ENCODE peak calls at places on chromosome 15, in four cellular contexts. J is nucleus accumbens, S is NT2/D1, H is left cardiac atrium. B is an unnamed sample.

GRCh38 chr15:82549199-82549665 is 9.0 kb upstream of the RPS17 start:
- DNase-seq in S (no peak), J (no peak), H (no peak), B (no peak)

GRCh38 chr15:45023659-45024320 is 795 bp downstream of the SORD start:
- DNase-seq in H (no peak), S (no peak), J (no peak), B (no peak)

GRCh38 chr15:57152666-57153065 is 223.6 kb upstream of the CGNL1 start:
- DNase-seq in J (no peak), H (no peak), S (no peak), B (no peak)

GRCh38 chr15:67187351-67187854 is 67.1 kb downstream of the AAGAB start:
- DNase-seq in S (no peak), H (no peak), J (no peak), B (no peak)

GRCh38 chr15:39969871-39970270 is 36.0 kb downstream of the EIF2AK4 start:
- DNase-seq in J (no peak), S (no peak), H (peak), B (no peak)

GRCh38 chr15:48644827-48645557 is 517 bp downstream of the FBN1 start:
- DNase-seq in H (peak), S (no peak), J (peak), B (peak)

GRCh38 chr15:56365075-56365711 is at the start of gene TEX9:
- DNase-seq in H (peak), J (peak), S (peak), B (peak)

GRCh38 chr15:100940785-100941379 is 21.7 kb downstream of the LRRK1 start:
- DNase-seq in H (no peak), S (no peak), J (no peak), B (no peak)

GRCh38 chr15:62241135-62241770 is 76.2 kb upstream of the C2CD4B start:
- DNase-seq in H (no peak), S (peak), J (no peak), B (no peak)

GRCh38 chr15:45919806-45920205 is 285.0 kb downstream of the SQOR start:
- DNase-seq in J (no peak), H (peak), S (no peak), B (no peak)

GRCh38 chr15:70023769-70024491 is 73.8 kb downstream of the TLE3 start:
- DNase-seq in H (peak), S (no peak), J (no peak), B (peak)

GRCh38 chr15:89657691-89658200 is 2.5 kb upstream of the KIF7 start:
- DNase-seq in H (no peak), J (no peak), S (no peak), B (no peak)

GRCh38 chr15:37131639-37132038 is 31.3 kb upstream of the MEIS2 start:
- DNase-seq in H (no peak), J (no peak), S (no peak), B (no peak)

GRCh38 chr15:56772868-56773639 is 39.7 kb upstream of the ZNF280D start:
- DNase-seq in J (no peak), H (no peak), S (no peak), B (no peak)

GRCh38 chr15:96693990-96694517 is 363.6 kb downstream of the NR2F2 start:
- DNase-seq in J (no peak), H (no peak), S (no peak), B (no peak)

GRCh38 chr15:77591960-77592613 is 40.6 kb downstream of the LINGO1 start:
- DNase-seq in S (no peak), J (no peak), H (no peak), B (no peak)

GRCh38 chr15:38671675-38672141 is 107.1 kb upstream of the RASGRP1 start:
- DNase-seq in S (no peak), H (no peak), J (no peak), B (no peak)

GRCh38 chr15:77066961-77067690 is 3.8 kb downstream of the TSPAN3 start:
- DNase-seq in S (no peak), H (no peak), J (no peak), B (no peak)

GRCh38 chr15:47388299-47388698 is 329.0 kb upstream of the SEMA6D start:
- DNase-seq in S (no peak), H (no peak), J (no peak), B (no peak)

GRCh38 chr15:31306426-31307269 is 20.0 kb upstream of the KLF13 start:
- DNase-seq in H (peak), S (peak), J (peak), B (peak)

GRCh38 chr15:27339138-27339537 is 368.2 kb downstream of the GABRG3 start:
- DNase-seq in S (no peak), H (no peak), J (no peak), B (no peak)

B was measured in frontal cortex.